ENCODE peak calls at places on chromosomes 13 and 19, in ten cellular contexts. T, G, M, J, D, L, I, O, V and R are unnamed samples.

GRCh38 chr19:31448221-31448657 is 99.0 kb upstream of the TSHZ3 start:
- DNase-seq in T (peak), G (peak), M (peak), J (no peak), D (no peak), L (peak), I (peak), O (no peak), V (no peak), R (peak)

GRCh38 chr13:83221256-83221655 is 661.0 kb downstream of the SLITRK1 start:
- DNase-seq in T (no peak), G (no peak), M (no peak), J (no peak), D (no peak), L (no peak), I (peak), O (peak), V (no peak), R (no peak)

GRCh38 chr19:13091400-13092161 is 11.1 kb downstream of the LYL1 start:
- DNase-seq in T (peak), G (peak), M (peak), J (no peak), D (peak), L (no peak), I (peak), O (no peak), V (peak), R (peak)

GRCh38 chr19:57802269-57802668 is 12.4 kb downstream of the ZNF552 start:
- DNase-seq in T (no peak), G (no peak), M (no peak), J (no peak), D (no peak), L (no peak), I (no peak), O (no peak), V (no peak), R (no peak)

GRCh38 chr13:46647514-46648065 is 94.6 kb downstream of the LRCH1 start:
- DNase-seq in T (no peak), G (no peak), M (no peak), J (no peak), D (no peak), L (no peak), I (no peak), O (no peak), V (no peak), R (no peak)

GRCh38 chr13:84433024-84433423 is 550.8 kb upstream of the SLITRK1 start:
- DNase-seq in T (no peak), G (no peak), M (peak), J (no peak), D (no peak), L (no peak), I (peak), O (no peak), V (no peak), R (no peak)

GRCh38 chr19:31280266-31281006 is 68.8 kb downstream of the TSHZ3 start:
- DNase-seq in T (peak), G (no peak), M (no peak), J (no peak), D (no peak), L (no peak), I (no peak), O (no peak), V (peak), R (no peak)

GRCh38 chr13:41546372-41547252 is 89.3 kb downstream of the RGCC start:
- DNase-seq in T (peak), G (no peak), M (peak), J (no peak), D (no peak), L (no peak), I (no peak), O (peak), V (no peak), R (no peak)

GRCh38 chr19:58003153-58003828 is 671 bp upstream of the ZNF606 start:
- DNase-seq in T (peak), G (peak), M (no peak), J (no peak), D (no peak), L (no peak), I (no peak), O (no peak), V (no peak), R (no peak)

GRCh38 chr13:45341799-45342584 is 1.0 kb upstream of the TPT1 start:
- DNase-seq in T (peak), G (no peak), M (no peak), J (no peak), D (no peak), L (no peak), I (peak), O (peak), V (peak), R (peak)

GRCh38 chr19:21141787-21142464 is at the start of gene ZNF431:
- DNase-seq in T (peak), G (peak), M (peak), J (peak), D (peak), L (peak), I (peak), O (peak), V (peak), R (peak)

GRCh38 chr13:84405286-84405685 is 523.0 kb upstream of the SLITRK1 start:
- DNase-seq in T (peak), G (no peak), M (no peak), J (no peak), D (no peak), L (no peak), I (peak), O (no peak), V (no peak), R (no peak)

GRCh38 chr13:30752201-30752797 is 17.0 kb downstream of the ALOX5AP start:
- DNase-seq in T (peak), G (peak), M (peak), J (peak), D (no peak), L (no peak), I (peak), O (no peak), V (peak), R (no peak)

GRCh38 chr13:48236528-48237353 is 3.7 kb downstream of the ITM2B start:
- DNase-seq in T (peak), G (no peak), M (no peak), J (no peak), D (no peak), L (no peak), I (peak), O (no peak), V (no peak), R (no peak)
- H3K4me3 ChIP-seq in T (peak), G (peak), M (no peak), J (no peak), D (no peak), L (peak), I (no peak), O (no peak), V (peak), R (no peak)

DNA sequence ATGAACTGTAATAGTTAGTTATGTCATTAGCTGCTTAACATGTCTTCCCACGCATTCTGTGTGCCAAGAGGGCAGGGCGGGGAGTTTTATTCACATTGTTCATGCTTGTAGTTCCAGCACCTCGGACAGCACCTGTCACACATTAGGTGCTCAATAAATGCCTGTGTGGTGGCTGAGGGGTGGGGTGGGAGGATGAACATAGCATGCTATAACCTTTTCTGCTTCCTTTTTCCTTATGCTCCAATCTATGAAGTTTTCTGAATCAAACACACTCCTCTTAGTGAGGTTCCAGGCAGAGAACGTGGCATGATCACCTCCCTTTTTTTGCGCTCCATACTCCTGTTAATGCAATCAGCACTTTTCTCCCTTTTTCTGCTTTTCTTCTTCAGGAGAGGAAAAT is 15.8 kb upstream of the PTPRS start:
- DNase-seq in T (peak), G (no peak), M (no peak), J (no peak), D (no peak), L (no peak), I (no peak), O (no peak), V (no peak), R (no peak)
- H3K4me3 ChIP-seq in T (no peak), G (no peak), M (no peak), J (no peak), D (no peak), L (no peak), I (no peak), O (no peak), V (no peak), R (no peak)

GRCh38 chr13:114129649-114130062 is 2.8 kb downstream of the RASA3 start:
- DNase-seq in T (no peak), G (no peak), M (no peak), J (no peak), D (no peak), L (no peak), I (no peak), O (no peak), V (no peak), R (no peak)
- H3K4me3 ChIP-seq in T (no peak), G (no peak), M (peak), J (no peak), D (no peak), L (no peak), I (peak), O (peak), V (no peak), R (no peak)

GRCh38 chr13:97141564-97142005 is 80.5 kb upstream of the MBNL2 start:
- DNase-seq in T (peak), G (peak), M (peak), J (peak), D (no peak), L (no peak), I (peak), O (peak), V (no peak), R (peak)

GRCh38 chr13:97145057-97145456 is 77.1 kb upstream of the MBNL2 start:
- DNase-seq in T (no peak), G (no peak), M (no peak), J (no peak), D (no peak), L (no peak), I (no peak), O (no peak), V (no peak), R (no peak)

GRCh38 chr13:97140611-97141010 is 81.5 kb upstream of the MBNL2 start:
- DNase-seq in T (no peak), G (no peak), M (peak), J (no peak), D (no peak), L (no peak), I (no peak), O (no peak), V (no peak), R (no peak)

GRCh38 chr13:97139704-97140103 is 82.4 kb upstream of the MBNL2 start:
- DNase-seq in T (no peak), G (no peak), M (no peak), J (no peak), D (no peak), L (no peak), I (no peak), O (no peak), V (no peak), R (no peak)

GRCh38 chr13:97142452-97142851 is 79.7 kb upstream of the MBNL2 start:
- DNase-seq in T (no peak), G (peak), M (peak), J (no peak), D (no peak), L (no peak), I (peak), O (no peak), V (no peak), R (no peak)
- H3K4me3 ChIP-seq in T (no peak), G (peak), M (peak), J (no peak), D (no peak), L (no peak), I (peak), O (no peak), V (no peak), R (no peak)

DNA sequence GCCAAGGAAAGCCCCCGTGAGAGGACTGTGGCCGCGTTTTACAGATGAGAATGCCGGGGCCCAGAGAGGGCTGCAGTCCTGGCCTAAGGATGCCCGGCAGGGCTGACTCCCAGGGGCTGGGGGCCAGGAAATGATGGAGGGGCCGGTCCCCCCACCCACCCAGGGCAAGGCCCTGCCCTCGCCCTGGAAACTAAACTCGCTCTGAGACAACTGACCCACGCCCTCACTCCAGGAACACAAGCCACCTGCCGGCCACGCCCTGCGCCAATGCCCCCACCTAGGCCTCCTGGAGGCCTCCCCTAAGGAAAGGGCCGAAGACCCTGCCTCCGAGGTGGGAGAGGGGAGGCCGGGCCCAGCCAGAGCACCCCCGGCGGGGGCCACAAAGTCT is 7.2 kb downstream of the ZBTB7A start:
- DNase-seq in T (no peak), G (no peak), M (no peak), J (no peak), D (no peak), L (no peak), I (no peak), O (no peak), V (no peak), R (no peak)
- H3K4me3 ChIP-seq in T (peak), G (peak), M (no peak), J (no peak), D (peak), L (peak), I (peak), O (no peak), V (peak), R (peak)

GRCh38 chr19:46411088-46412033 is 2.0 kb downstream of the CCDC8 start:
- DNase-seq in T (no peak), G (no peak), M (no peak), J (no peak), D (no peak), L (no peak), I (no peak), O (no peak), V (no peak), R (no peak)

GRCh38 chr19:46412983-46413261 is 442 bp downstream of the CCDC8 start:
- DNase-seq in T (no peak), G (no peak), M (no peak), J (no peak), D (no peak), L (no peak), I (no peak), O (no peak), V (no peak), R (no peak)

GRCh38 chr19:46410205-46411087 is 2.9 kb downstream of the CCDC8 start:
- DNase-seq in T (no peak), G (no peak), M (no peak), J (no peak), D (no peak), L (no peak), I (no peak), O (no peak), V (no peak), R (no peak)

GRCh38 chr19:46413262-46414031 is at the start of gene CCDC8:
- DNase-seq in T (peak), G (peak), M (peak), J (no peak), D (peak), L (no peak), I (peak), O (no peak), V (peak), R (peak)

GRCh38 chr19:46412034-46412982 is 1.1 kb downstream of the CCDC8 start:
- DNase-seq in T (no peak), G (no peak), M (no peak), J (no peak), D (no peak), L (no peak), I (no peak), O (no peak), V (no peak), R (no peak)
- H3K4me3 ChIP-seq in T (peak), G (peak), M (peak), J (no peak), D (peak), L (peak), I (peak), O (no peak), V (peak), R (peak)

GRCh38 chr13:27583645-27584044 is 36.7 kb downstream of the LNX2 start:
- DNase-seq in T (no peak), G (no peak), M (peak), J (no peak), D (no peak), L (no peak), I (peak), O (no peak), V (no peak), R (no peak)

GRCh38 chr13:27573265-27573664 is 47.1 kb downstream of the LNX2 start:
- DNase-seq in T (peak), G (no peak), M (peak), J (no peak), D (no peak), L (no peak), I (peak), O (peak), V (no peak), R (no peak)

GRCh38 chr13:27574661-27575060 is 45.7 kb downstream of the LNX2 start:
- DNase-seq in T (no peak), G (no peak), M (no peak), J (no peak), D (no peak), L (no peak), I (no peak), O (no peak), V (no peak), R (no peak)

GRCh38 chr13:27578121-27579030 is 42.0 kb downstream of the LNX2 start:
- DNase-seq in T (peak), G (no peak), M (peak), J (no peak), D (no peak), L (no peak), I (peak), O (peak), V (no peak), R (no peak)
- H3K4me3 ChIP-seq in T (no peak), G (no peak), M (no peak), J (no peak), D (no peak), L (no peak), I (no peak), O (no peak), V (no peak), R (no peak)

GRCh38 chr13:20227288-20227687 is 4.8 kb downstream of the GJB6 start:
- DNase-seq in T (no peak), G (no peak), M (no peak), J (no peak), D (no peak), L (peak), I (no peak), O (no peak), V (no peak), R (no peak)

GRCh38 chr13:20230913-20231838 is 943 bp downstream of the GJB6 start:
- DNase-seq in T (no peak), G (no peak), M (no peak), J (no peak), D (no peak), L (peak), I (no peak), O (no peak), V (no peak), R (no peak)

GRCh38 chr13:20231839-20232555 is at the start of gene GJB6:
- DNase-seq in T (peak), G (no peak), M (no peak), J (no peak), D (no peak), L (no peak), I (no peak), O (no peak), V (no peak), R (no peak)

GRCh38 chr13:20227730-20228129 is 4.4 kb downstream of the GJB6 start:
- DNase-seq in T (no peak), G (no peak), M (no peak), J (no peak), D (no peak), L (peak), I (no peak), O (no peak), V (no peak), R (no peak)

DNA sequence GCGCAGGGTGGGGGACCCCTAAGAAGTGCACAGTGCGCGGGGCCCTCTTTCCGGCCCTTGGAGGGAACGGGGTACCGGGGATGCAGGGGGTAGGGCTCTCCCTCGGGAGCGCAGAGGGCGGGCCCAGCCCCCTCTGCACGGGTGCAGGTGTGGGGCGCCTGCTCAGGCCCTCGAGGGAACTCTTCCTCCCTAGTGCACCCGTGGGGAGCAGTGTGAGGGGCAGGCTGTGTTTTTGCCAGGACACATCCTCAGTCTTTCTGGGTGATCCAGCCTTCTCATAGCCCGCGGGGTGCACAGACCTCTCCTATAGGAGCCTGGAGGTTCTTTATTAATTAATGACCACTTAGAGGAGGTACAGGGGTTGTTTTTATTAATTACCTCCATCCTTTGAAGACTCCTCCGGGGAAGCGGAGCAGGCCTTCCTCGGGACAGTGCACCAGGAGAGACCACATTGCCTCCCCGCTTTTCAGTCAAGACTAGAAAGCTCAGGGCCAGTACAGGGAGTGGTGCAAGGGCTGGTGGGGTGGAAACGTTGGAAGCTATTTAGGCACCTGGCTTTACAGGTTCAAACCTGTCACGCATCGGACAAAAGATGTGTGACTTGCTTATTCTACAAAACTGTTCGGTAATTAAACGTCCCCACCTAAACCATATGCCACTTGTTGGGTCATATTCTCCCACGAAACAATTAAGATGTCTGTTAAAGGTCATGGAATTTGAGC is 598 bp upstream of the GJB6 start:
- DNase-seq in T (no peak), G (no peak), M (no peak), J (no peak), D (no peak), L (no peak), I (no peak), O (no peak), V (no peak), R (no peak)
- H3K4me3 ChIP-seq in T (peak), G (peak), M (no peak), J (no peak), D (peak), L (peak), I (no peak), O (peak), V (no peak), R (peak)

DNA sequence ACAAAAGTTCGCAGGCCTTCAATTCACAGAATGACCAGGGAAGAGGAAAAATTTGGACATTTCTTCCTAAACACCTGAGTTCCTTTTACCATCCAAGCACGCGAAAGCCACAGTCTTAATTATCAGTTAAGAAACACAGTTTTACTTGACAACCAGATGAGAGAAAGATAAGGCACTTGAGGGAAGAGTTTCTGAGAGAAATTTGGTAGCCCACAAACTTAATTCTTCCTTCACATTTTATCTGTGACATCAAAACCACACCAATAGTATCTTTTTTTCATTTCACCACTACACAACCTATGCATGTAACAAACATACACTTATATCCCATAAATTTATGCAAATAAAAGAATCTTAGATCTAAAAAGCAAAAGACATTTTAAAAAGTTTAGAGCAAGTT is 326.6 kb downstream of the MZT1 start:
- DNase-seq in T (no peak), G (no peak), M (no peak), J (no peak), D (no peak), L (no peak), I (no peak), O (no peak), V (no peak), R (no peak)
- H3K4me3 ChIP-seq in T (no peak), G (no peak), M (no peak), J (no peak), D (no peak), L (no peak), I (no peak), O (no peak), V (no peak), R (no peak)